ENCODE peak calls at places on chromosome 16, in five cellular contexts. Q, G, H, L and N are unnamed samples. For H3K4me1, the result is how much of the 10 kb centered on the place peaks cover.

GRCh38 chr16:51137097-51137496 is 14.0 kb downstream of the SALL1 start:
- DNase-seq in Q (peak), H (no peak), G (no peak), L (no peak), N (no peak)

GRCh38 chr16:22813223-22813945 is 578 bp upstream of the HS3ST2 start:
- DNase-seq in H (peak), Q (peak), G (peak), L (peak), N (peak)

GRCh38 chr16:30075503-30076275 is at the start of gene PPP4C:
- DNase-seq in G (peak), H (peak), Q (peak), L (peak), N (no peak)

GRCh38 chr16:77157773-77158172 is 33.2 kb upstream of the MON1B start:
- DNase-seq in L (no peak), H (no peak), Q (no peak), G (no peak), N (no peak)

GRCh38 chr16:80084614-80085013 is 456.2 kb upstream of the DYNLRB2 start:
- DNase-seq in L (peak), Q (peak), H (peak), G (peak), N (peak)

GRCh38 chr16:27740496-27741201 is 190.7 kb downstream of the KATNIP start:
- DNase-seq in Q (peak), H (no peak), L (no peak), G (no peak), N (no peak)

GRCh38 chr16:89880477-89881367 is 7.3 kb downstream of the TCF25 start:
- DNase-seq in Q (no peak), G (no peak), H (no peak), L (no peak), N (no peak)

GRCh38 chr16:9102379-9102778 is 10.9 kb downstream of the HAPSTR1 start:
- DNase-seq in H (no peak), Q (peak), L (no peak), G (no peak), N (no peak)

GRCh38 chr16:75238132-75238852 is 13.1 kb downstream of the BCAR1 start:
- DNase-seq in H (no peak), L (peak), G (peak), Q (peak), N (no peak)

GRCh38 chr16:2518823-2519710 is 1.1 kb upstream of the AMDHD2 start:
- DNase-seq in Q (no peak), H (no peak), G (no peak), L (no peak), N (no peak)

GRCh38 chr16:12349950-12350842 is 373.7 kb downstream of the SNX29 start:
- DNase-seq in L (no peak), Q (no peak), H (no peak), G (no peak), N (no peak)

GRCh38 chr16:11743308-11744074 is 834 bp upstream of the TXNDC11 start:
- DNase-seq in Q (peak), G (no peak), H (no peak), L (peak), N (no peak)

DNA sequence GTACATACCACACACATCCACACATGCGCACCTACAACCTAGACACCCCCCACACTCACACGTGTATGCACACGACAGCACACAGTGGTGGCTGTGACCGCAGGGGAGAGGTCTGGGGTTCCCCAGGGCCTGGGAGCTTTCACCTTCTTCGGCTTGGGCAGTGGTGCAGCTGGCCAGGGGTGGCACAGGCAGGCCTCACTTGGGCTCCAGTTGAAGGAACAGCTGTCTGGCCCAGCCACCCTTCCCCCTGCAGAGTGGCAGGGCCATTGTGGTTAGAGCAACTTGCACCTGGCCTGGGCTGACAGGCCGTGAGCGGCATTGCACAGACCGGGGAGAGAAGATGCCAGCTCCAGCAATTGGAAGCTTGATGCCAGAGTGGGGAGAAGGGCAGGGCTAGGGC is 114.5 kb upstream of the GSE1 start:
- DNase-seq in H (no peak), G (no peak), Q (no peak), L (no peak), N (no peak)
- H3K4me1 ChIP-seq in H (under half), G (under half), Q (under half), L (under half), N (under half)

GRCh38 chr16:17309510-17309909 is 161.2 kb downstream of the XYLT1 start:
- DNase-seq in H (no peak), Q (no peak), L (no peak), G (no peak), N (no peak)
- H3K4me1 ChIP-seq in H (under half), Q (under half), L (under half), G (under half), N (under half)

GRCh38 chr16:46746821-46747776 is 1.0 kb downstream of the MYLK3 start:
- DNase-seq in H (no peak), L (peak), Q (no peak), G (no peak), N (no peak)

GRCh38 chr16:46753015-46753414 is 4.9 kb upstream of the MYLK3 start:
- DNase-seq in L (no peak), Q (no peak), G (no peak), H (no peak), N (no peak)

GRCh38 chr16:46748775-46749705 is 896 bp upstream of the MYLK3 start:
- DNase-seq in H (no peak), G (no peak), L (peak), Q (no peak), N (no peak)

GRCh38 chr16:46747777-46748651 is at the start of gene MYLK3:
- DNase-seq in H (no peak), Q (no peak), L (peak), G (peak), N (peak)

DNA sequence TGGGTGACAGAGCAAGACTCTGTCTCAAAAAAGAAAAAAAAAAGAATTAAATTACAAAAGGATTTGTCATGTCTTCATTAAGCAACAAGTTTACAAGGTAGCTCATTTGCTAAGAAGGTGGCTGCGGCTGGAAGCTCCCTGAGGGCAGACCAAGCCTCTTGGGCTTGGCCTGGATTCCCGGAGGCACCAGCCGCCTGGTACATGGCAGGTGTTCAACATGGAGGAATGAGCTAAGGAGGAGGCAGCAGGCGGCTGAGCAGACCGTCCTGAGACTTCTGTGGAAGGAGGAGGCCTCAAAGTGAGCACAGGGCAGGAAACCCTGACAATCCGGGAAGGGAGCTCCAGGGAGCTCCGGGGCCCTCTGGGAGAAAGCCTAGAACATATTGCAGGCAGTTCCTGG is 3.2 kb upstream of the MYLK3 start:
- DNase-seq in G (no peak), L (no peak), Q (no peak), H (no peak), N (no peak)
- H3K4me1 ChIP-seq in G (under half), L (under half), Q (under half), H (under half), N (under half)

GRCh38 chr16:4380131-4381063 is 8.7 kb downstream of the VASN start:
- DNase-seq in G (no peak), L (no peak), H (no peak), Q (peak), N (no peak)
- H3K4me1 ChIP-seq in G (under half), L (under half), H (under half), Q (half or more), N (under half)

DNA sequence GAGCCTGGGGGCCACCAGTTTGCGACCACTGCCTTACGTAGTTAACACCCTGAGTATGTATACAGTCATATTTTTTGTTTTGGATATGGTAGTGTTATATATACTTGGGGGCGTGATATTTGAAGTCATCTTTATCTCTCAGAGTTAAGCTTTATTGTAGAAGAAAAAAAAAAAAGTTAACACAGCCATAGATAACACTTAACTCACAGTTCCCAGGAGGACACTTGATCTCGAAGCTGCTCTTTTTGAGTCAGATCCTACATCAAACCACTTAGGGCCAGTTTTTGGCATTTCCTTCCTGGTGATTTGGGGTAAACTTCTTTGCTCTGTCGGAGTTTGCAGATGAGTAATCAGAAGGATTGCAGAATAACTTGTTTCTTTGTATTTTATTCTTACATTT is 5.8 kb downstream of the ITPRIPL2 start:
- DNase-seq in L (no peak), Q (peak), G (no peak), H (no peak), N (no peak)
- H3K4me1 ChIP-seq in L (half or more), Q (under half), G (under half), H (under half), N (under half)

GRCh38 chr16:1314399-1315068 is 5.1 kb downstream of the UBE2I start:
- DNase-seq in L (no peak), G (no peak), H (no peak), Q (no peak), N (no peak)
- H3K4me1 ChIP-seq in L (under half), G (under half), H (under half), Q (under half), N (under half)

DNA sequence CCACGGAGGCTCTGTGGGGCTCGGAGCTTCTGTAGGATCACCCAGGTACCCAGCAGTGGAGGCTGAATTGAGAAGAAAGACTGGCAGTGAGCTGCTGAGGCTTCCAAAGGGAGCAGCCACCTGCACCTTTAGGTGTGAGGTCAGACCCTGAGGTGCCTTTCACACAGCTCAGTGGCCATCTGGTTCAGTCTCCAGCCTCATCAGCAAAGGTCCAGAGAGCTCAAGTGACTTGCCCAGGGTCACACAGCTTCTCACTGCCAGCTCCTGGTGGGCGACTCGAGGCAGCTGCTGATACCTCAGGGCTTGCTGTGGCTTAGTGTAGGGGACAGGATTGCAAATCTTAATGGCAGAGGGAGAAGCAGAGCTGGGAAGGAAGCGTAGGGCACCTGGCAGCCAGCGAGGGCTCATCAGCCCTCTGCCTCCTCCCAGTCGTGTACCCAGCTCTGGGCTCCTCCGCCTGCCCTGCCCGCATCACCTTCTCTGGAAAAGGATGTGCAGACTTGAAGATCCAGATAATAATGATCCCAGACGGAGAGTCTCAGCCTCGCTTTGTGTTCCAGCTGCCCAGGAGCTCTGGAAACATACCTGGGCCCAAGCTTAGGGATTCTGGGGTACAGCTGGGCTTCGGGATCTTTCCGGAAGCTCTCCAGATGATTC is 165.3 kb upstream of the GSE1 start:
- DNase-seq in G (no peak), Q (no peak), L (no peak), H (no peak), N (no peak)
- H3K4me1 ChIP-seq in G (under half), Q (under half), L (under half), H (under half), N (under half)

GRCh38 chr16:57532251-57532625 is 4.1 kb downstream of the CCDC102A start:
- DNase-seq in Q (no peak), H (no peak), L (no peak), G (no peak), N (no peak)
- H3K4me1 ChIP-seq in Q (under half), H (under half), L (half or more), G (under half), N (under half)

GRCh38 chr16:88066680-88067529 is 115.7 kb downstream of the BANP start:
- DNase-seq in H (no peak), L (peak), Q (no peak), G (no peak), N (no peak)

GRCh38 chr16:88067530-88068411 is 116.5 kb downstream of the BANP start:
- DNase-seq in L (no peak), G (no peak), Q (no peak), H (no peak), N (no peak)

GRCh38 chr16:88069397-88070168 is 118.3 kb downstream of the BANP start:
- DNase-seq in H (no peak), L (no peak), G (no peak), Q (no peak), N (no peak)

GRCh38 chr16:88070341-88070740 is 119.1 kb downstream of the BANP start:
- DNase-seq in Q (no peak), G (no peak), L (no peak), H (no peak), N (no peak)

DNA sequence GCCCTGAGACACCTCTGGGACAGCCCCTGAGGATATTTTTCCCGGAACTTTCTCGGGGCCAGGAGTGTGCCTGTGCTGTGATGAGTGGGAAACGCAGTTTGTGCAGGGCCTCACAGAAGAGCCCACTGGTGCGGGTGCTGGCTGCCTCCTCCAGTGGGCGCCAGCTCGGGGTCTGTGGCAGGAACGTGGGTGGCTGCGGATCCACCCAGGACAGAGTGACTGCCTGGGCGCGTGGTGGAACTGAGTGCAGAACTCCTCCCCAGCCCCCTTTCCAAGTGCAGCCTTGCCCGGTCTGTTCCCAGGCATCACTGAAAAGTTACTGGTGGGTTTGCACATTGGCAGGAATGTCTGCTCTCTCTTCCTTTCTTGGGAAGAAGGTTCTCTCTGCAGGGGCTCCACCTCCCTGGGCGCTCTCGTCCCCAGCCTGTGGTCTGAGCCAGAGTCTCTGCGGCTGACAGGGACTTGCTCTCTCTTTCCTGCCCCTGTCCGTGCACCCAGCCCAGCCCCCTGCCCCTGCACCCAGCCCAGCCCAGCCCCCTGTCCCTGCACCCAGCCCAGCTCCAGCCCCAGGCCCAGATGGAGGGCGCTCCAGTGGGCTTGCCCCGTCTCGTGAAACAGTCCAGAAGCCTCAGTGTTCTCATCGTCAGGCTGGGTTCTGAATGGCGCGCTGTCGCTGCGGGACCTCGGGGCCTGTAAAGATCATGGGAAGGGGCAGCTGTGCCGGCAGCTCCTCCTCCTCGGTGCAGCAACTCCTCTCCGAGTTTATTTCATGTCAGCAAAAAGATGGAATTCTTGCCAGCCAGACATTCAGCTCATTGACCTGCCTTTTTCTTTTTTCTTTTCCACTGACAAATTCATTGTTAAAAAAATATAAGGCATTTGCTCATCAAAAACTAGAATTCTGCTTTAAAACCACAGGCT is 117.5 kb downstream of the BANP start:
- DNase-seq in H (no peak), Q (no peak), G (no peak), L (peak), N (no peak)
- H3K4me1 ChIP-seq in H (under half), Q (under half), G (under half), L (under half), N (under half)

GRCh38 chr16:87209808-87210512 is 107.2 kb downstream of the C16orf95 start:
- DNase-seq in Q (no peak), H (no peak), G (no peak), L (no peak), N (no peak)

GRCh38 chr16:87207509-87207908 is 109.7 kb downstream of the C16orf95 start:
- DNase-seq in H (no peak), L (peak), Q (peak), G (no peak), N (no peak)

GRCh38 chr16:87206646-87207451 is 110.3 kb downstream of the C16orf95 start:
- DNase-seq in Q (peak), G (no peak), H (no peak), L (peak), N (no peak)

GRCh38 chr16:87210949-87211348 is 106.2 kb downstream of the C16orf95 start:
- DNase-seq in G (no peak), L (no peak), H (no peak), Q (peak), N (no peak)

GRCh38 chr16:87207965-87208364 is 109.2 kb downstream of the C16orf95 start:
- DNase-seq in L (no peak), H (no peak), G (no peak), Q (no peak), N (no peak)
- H3K4me1 ChIP-seq in L (under half), H (under half), G (under half), Q (under half), N (under half)